ENCODE peak calls at places on chromosomes 2 and 18, in six cellular contexts. One of them, this sample, is unnamed.

GRCh38 chr2:132668986-132669853 is 785 bp downstream of the LYPD1 start:
- DNase-seq in T-cell: no peak
- DNase-seq in A172: no peak
- DNase-seq in germinal center: no peak
- DNase-seq in NCI-H460: no peak
- DNase-seq in activated CD8-positive, alpha-beta memory T cell treated with anti-CD3 and anti-CD28 coated beads for 1 hour: no peak
- DNase-seq in this sample: no peak

GRCh38 chr18:4236940-4237686 is 218.0 kb downstream of the DLGAP1 start:
- DNase-seq in T-cell: no peak
- DNase-seq in germinal center: no peak
- DNase-seq in NCI-H460: no peak
- DNase-seq in activated CD8-positive, alpha-beta memory T cell treated with anti-CD3 and anti-CD28 coated beads for 1 hour: no peak
- DNase-seq in A172: no peak
- DNase-seq in this sample: no peak

GRCh38 chr2:212841426-212841825 is 302.8 kb upstream of the ERBB4 start:
- DNase-seq in T-cell: no peak
- DNase-seq in A172: no peak
- DNase-seq in germinal center: no peak
- DNase-seq in NCI-H460: no peak
- DNase-seq in activated CD8-positive, alpha-beta memory T cell treated with anti-CD3 and anti-CD28 coated beads for 1 hour: no peak
- DNase-seq in this sample: no peak

GRCh38 chr2:158618859-158619490 is 162.2 kb downstream of the PKP4 start:
- DNase-seq in A172: peak
- DNase-seq in NCI-H460: peak
- DNase-seq in T-cell: no peak
- DNase-seq in germinal center: no peak
- DNase-seq in activated CD8-positive, alpha-beta memory T cell treated with anti-CD3 and anti-CD28 coated beads for 1 hour: no peak
- DNase-seq in this sample: peak

GRCh38 chr18:58211510-58211909 is 167.5 kb downstream of the NEDD4L start:
- DNase-seq in T-cell: no peak
- DNase-seq in A172: no peak
- DNase-seq in NCI-H460: no peak
- DNase-seq in germinal center: no peak
- DNase-seq in activated CD8-positive, alpha-beta memory T cell treated with anti-CD3 and anti-CD28 coated beads for 1 hour: no peak
- DNase-seq in this sample: no peak

GRCh38 chr2:64737547-64737946 is 83.8 kb upstream of the SERTAD2 start:
- DNase-seq in A172: no peak
- DNase-seq in germinal center: no peak
- DNase-seq in NCI-H460: no peak
- DNase-seq in activated CD8-positive, alpha-beta memory T cell treated with anti-CD3 and anti-CD28 coated beads for 1 hour: no peak
- DNase-seq in T-cell: no peak
- DNase-seq in this sample: no peak

GRCh38 chr2:162474006-162474405 is 130.1 kb downstream of the GCA start:
- DNase-seq in A172: no peak
- DNase-seq in T-cell: no peak
- DNase-seq in NCI-H460: no peak
- DNase-seq in activated CD8-positive, alpha-beta memory T cell treated with anti-CD3 and anti-CD28 coated beads for 1 hour: no peak
- DNase-seq in germinal center: no peak
- DNase-seq in this sample: no peak

GRCh38 chr2:172864182-172864581 is 128.5 kb downstream of the RAPGEF4 start:
- DNase-seq in NCI-H460: peak
- DNase-seq in T-cell: peak
- DNase-seq in activated CD8-positive, alpha-beta memory T cell treated with anti-CD3 and anti-CD28 coated beads for 1 hour: no peak
- DNase-seq in germinal center: peak
- DNase-seq in A172: peak
- DNase-seq in this sample: no peak

GRCh38 chr2:27407798-27408491 is 1.4 kb downstream of the PPM1G start:
- DNase-seq in NCI-H460: peak
- DNase-seq in A172: peak
- DNase-seq in germinal center: peak
- DNase-seq in activated CD8-positive, alpha-beta memory T cell treated with anti-CD3 and anti-CD28 coated beads for 1 hour: no peak
- DNase-seq in T-cell: no peak
- DNase-seq in this sample: peak

GRCh38 chr2:51612387-51612786 is 580.5 kb upstream of the NRXN1 start:
- DNase-seq in activated CD8-positive, alpha-beta memory T cell treated with anti-CD3 and anti-CD28 coated beads for 1 hour: no peak
- DNase-seq in germinal center: no peak
- DNase-seq in NCI-H460: no peak
- DNase-seq in T-cell: no peak
- DNase-seq in A172: no peak
- DNase-seq in this sample: no peak

GRCh38 chr2:56515399-56515798 is 331.6 kb downstream of the CCDC85A start:
- DNase-seq in T-cell: no peak
- DNase-seq in NCI-H460: no peak
- DNase-seq in activated CD8-positive, alpha-beta memory T cell treated with anti-CD3 and anti-CD28 coated beads for 1 hour: no peak
- DNase-seq in germinal center: no peak
- DNase-seq in A172: no peak
- DNase-seq in this sample: no peak

GRCh38 chr2:233473386-233473791 is 93.2 kb downstream of the USP40 start:
- DNase-seq in A172: no peak
- DNase-seq in activated CD8-positive, alpha-beta memory T cell treated with anti-CD3 and anti-CD28 coated beads for 1 hour: no peak
- DNase-seq in germinal center: no peak
- DNase-seq in NCI-H460: no peak
- DNase-seq in T-cell: no peak
- DNase-seq in this sample: no peak

GRCh38 chr2:45627911-45628310 is 16.8 kb upstream of the SRBD1 start:
- DNase-seq in T-cell: no peak
- DNase-seq in germinal center: no peak
- DNase-seq in NCI-H460: no peak
- DNase-seq in A172: no peak
- DNase-seq in activated CD8-positive, alpha-beta memory T cell treated with anti-CD3 and anti-CD28 coated beads for 1 hour: no peak
- DNase-seq in this sample: peak

GRCh38 chr2:9573013-9573708 is 17.5 kb upstream of the ADAM17 start:
- DNase-seq in NCI-H460: no peak
- DNase-seq in germinal center: no peak
- DNase-seq in A172: peak
- DNase-seq in activated CD8-positive, alpha-beta memory T cell treated with anti-CD3 and anti-CD28 coated beads for 1 hour: no peak
- DNase-seq in T-cell: no peak
- DNase-seq in this sample: peak

GRCh38 chr2:8626572-8626971 is 55.3 kb upstream of the ID2 start:
- DNase-seq in T-cell: no peak
- DNase-seq in A172: no peak
- DNase-seq in activated CD8-positive, alpha-beta memory T cell treated with anti-CD3 and anti-CD28 coated beads for 1 hour: no peak
- DNase-seq in germinal center: no peak
- DNase-seq in NCI-H460: no peak
- DNase-seq in this sample: no peak

GRCh38 chr18:59929621-59930295 is 30.0 kb downstream of the PMAIP1 start:
- DNase-seq in T-cell: no peak
- DNase-seq in A172: no peak
- DNase-seq in germinal center: no peak
- DNase-seq in activated CD8-positive, alpha-beta memory T cell treated with anti-CD3 and anti-CD28 coated beads for 1 hour: no peak
- DNase-seq in NCI-H460: no peak
- DNase-seq in this sample: peak

GRCh38 chr2:152475982-152476381 is 141.0 kb downstream of the FMNL2 start:
- DNase-seq in T-cell: no peak
- DNase-seq in germinal center: no peak
- DNase-seq in activated CD8-positive, alpha-beta memory T cell treated with anti-CD3 and anti-CD28 coated beads for 1 hour: no peak
- DNase-seq in A172: no peak
- DNase-seq in NCI-H460: no peak
- DNase-seq in this sample: no peak

GRCh38 chr18:79400591-79401381 is 5.1 kb downstream of the NFATC1 start:
- DNase-seq in NCI-H460: no peak
- DNase-seq in germinal center: peak
- DNase-seq in A172: no peak
- DNase-seq in T-cell: peak
- DNase-seq in activated CD8-positive, alpha-beta memory T cell treated with anti-CD3 and anti-CD28 coated beads for 1 hour: no peak
- DNase-seq in this sample: no peak

GRCh38 chr2:20444113-20444992 is 2.5 kb upstream of the RHOB start:
- DNase-seq in NCI-H460: no peak
- DNase-seq in activated CD8-positive, alpha-beta memory T cell treated with anti-CD3 and anti-CD28 coated beads for 1 hour: no peak
- DNase-seq in A172: no peak
- DNase-seq in T-cell: no peak
- DNase-seq in germinal center: no peak
- DNase-seq in this sample: no peak

GRCh38 chr18:64851796-64852195 is 702.9 kb upstream of the LINC00305 start:
- DNase-seq in NCI-H460: no peak
- DNase-seq in T-cell: no peak
- DNase-seq in germinal center: no peak
- DNase-seq in A172: no peak
- DNase-seq in activated CD8-positive, alpha-beta memory T cell treated with anti-CD3 and anti-CD28 coated beads for 1 hour: no peak
- DNase-seq in this sample: no peak

GRCh38 chr2:10048501-10049171 is 5.3 kb downstream of the KLF11 start:
- DNase-seq in activated CD8-positive, alpha-beta memory T cell treated with anti-CD3 and anti-CD28 coated beads for 1 hour: no peak
- DNase-seq in T-cell: no peak
- DNase-seq in germinal center: peak
- DNase-seq in NCI-H460: peak
- DNase-seq in A172: peak
- DNase-seq in this sample: no peak

GRCh38 chr2:117794668-117795067 is 19.8 kb upstream of the DDX18 start:
- DNase-seq in NCI-H460: no peak
- DNase-seq in A172: no peak
- DNase-seq in germinal center: no peak
- DNase-seq in T-cell: no peak
- DNase-seq in activated CD8-positive, alpha-beta memory T cell treated with anti-CD3 and anti-CD28 coated beads for 1 hour: no peak
- DNase-seq in this sample: no peak

GRCh38 chr18:39647627-39648502 is 2082.3 kb upstream of the CELF4 start:
- DNase-seq in activated CD8-positive, alpha-beta memory T cell treated with anti-CD3 and anti-CD28 coated beads for 1 hour: no peak
- DNase-seq in germinal center: no peak
- DNase-seq in NCI-H460: no peak
- DNase-seq in A172: peak
- DNase-seq in T-cell: no peak
- DNase-seq in this sample: peak

GRCh38 chr18:79197531-79197930 is 128.3 kb downstream of the ATP9B start:
- DNase-seq in activated CD8-positive, alpha-beta memory T cell treated with anti-CD3 and anti-CD28 coated beads for 1 hour: no peak
- DNase-seq in T-cell: no peak
- DNase-seq in germinal center: no peak
- DNase-seq in NCI-H460: no peak
- DNase-seq in A172: no peak
- DNase-seq in this sample: no peak

GRCh38 chr2:179550214-179550613 is 285.6 kb upstream of the SESTD1 start:
- DNase-seq in A172: no peak
- DNase-seq in NCI-H460: no peak
- DNase-seq in germinal center: no peak
- DNase-seq in activated CD8-positive, alpha-beta memory T cell treated with anti-CD3 and anti-CD28 coated beads for 1 hour: no peak
- DNase-seq in T-cell: no peak
- DNase-seq in this sample: no peak

GRCh38 chr2:230928701-230929380 is 3.8 kb upstream of the GPR55 start:
- DNase-seq in A172: no peak
- DNase-seq in T-cell: no peak
- DNase-seq in NCI-H460: no peak
- DNase-seq in germinal center: no peak
- DNase-seq in activated CD8-positive, alpha-beta memory T cell treated with anti-CD3 and anti-CD28 coated beads for 1 hour: no peak
- DNase-seq in this sample: no peak

GRCh38 chr2:239779592-239779983 is 245.6 kb downstream of the NDUFA10 start:
- DNase-seq in A172: no peak
- DNase-seq in NCI-H460: no peak
- DNase-seq in germinal center: no peak
- DNase-seq in T-cell: no peak
- DNase-seq in activated CD8-positive, alpha-beta memory T cell treated with anti-CD3 and anti-CD28 coated beads for 1 hour: no peak
- DNase-seq in this sample: no peak

GRCh38 chr18:39958876-39959275 is 1996.2 kb upstream of the PIK3C3 start:
- DNase-seq in NCI-H460: no peak
- DNase-seq in germinal center: no peak
- DNase-seq in activated CD8-positive, alpha-beta memory T cell treated with anti-CD3 and anti-CD28 coated beads for 1 hour: no peak
- DNase-seq in T-cell: no peak
- DNase-seq in A172: no peak
- DNase-seq in this sample: no peak

GRCh38 chr2:220043155-220043992 is 415.9 kb downstream of the SLC4A3 start:
- DNase-seq in germinal center: no peak
- DNase-seq in T-cell: no peak
- DNase-seq in A172: peak
- DNase-seq in activated CD8-positive, alpha-beta memory T cell treated with anti-CD3 and anti-CD28 coated beads for 1 hour: no peak
- DNase-seq in NCI-H460: no peak
- DNase-seq in this sample: no peak

GRCh38 chr2:231929961-231930600 is 3.9 kb upstream of the NPPC start:
- DNase-seq in germinal center: peak
- DNase-seq in activated CD8-positive, alpha-beta memory T cell treated with anti-CD3 and anti-CD28 coated beads for 1 hour: no peak
- DNase-seq in A172: no peak
- DNase-seq in NCI-H460: no peak
- DNase-seq in T-cell: no peak
- DNase-seq in this sample: no peak

GRCh38 chr18:2002178-2002577 is 569.1 kb downstream of the METTL4 start:
- DNase-seq in activated CD8-positive, alpha-beta memory T cell treated with anti-CD3 and anti-CD28 coated beads for 1 hour: no peak
- DNase-seq in T-cell: no peak
- DNase-seq in A172: no peak
- DNase-seq in NCI-H460: no peak
- DNase-seq in germinal center: no peak
- DNase-seq in this sample: no peak

GRCh38 chr2:99420751-99421299 is 69.0 kb downstream of the REV1 start:
- DNase-seq in A172: peak
- DNase-seq in germinal center: no peak
- DNase-seq in T-cell: no peak
- DNase-seq in activated CD8-positive, alpha-beta memory T cell treated with anti-CD3 and anti-CD28 coated beads for 1 hour: no peak
- DNase-seq in NCI-H460: no peak
- DNase-seq in this sample: no peak

GRCh38 chr2:234469251-234469845 is 27.5 kb downstream of the ARL4C start:
- DNase-seq in T-cell: no peak
- DNase-seq in A172: no peak
- DNase-seq in germinal center: no peak
- DNase-seq in NCI-H460: no peak
- DNase-seq in activated CD8-positive, alpha-beta memory T cell treated with anti-CD3 and anti-CD28 coated beads for 1 hour: no peak
- DNase-seq in this sample: no peak

GRCh38 chr2:80517301-80517700 is 212.7 kb upstream of the LRRTM1 start:
- DNase-seq in T-cell: no peak
- DNase-seq in germinal center: no peak
- DNase-seq in A172: no peak
- DNase-seq in NCI-H460: no peak
- DNase-seq in activated CD8-positive, alpha-beta memory T cell treated with anti-CD3 and anti-CD28 coated beads for 1 hour: no peak
- DNase-seq in this sample: no peak

GRCh38 chr2:172460780-172461201 is 33.4 kb downstream of the ITGA6 start:
- DNase-seq in T-cell: no peak
- DNase-seq in NCI-H460: no peak
- DNase-seq in A172: no peak
- DNase-seq in activated CD8-positive, alpha-beta memory T cell treated with anti-CD3 and anti-CD28 coated beads for 1 hour: no peak
- DNase-seq in germinal center: no peak
- DNase-seq in this sample: no peak

GRCh38 chr2:108268001-108268400 is 20.7 kb upstream of the SULT1C2 start:
- DNase-seq in germinal center: no peak
- DNase-seq in T-cell: no peak
- DNase-seq in NCI-H460: no peak
- DNase-seq in A172: peak
- DNase-seq in activated CD8-positive, alpha-beta memory T cell treated with anti-CD3 and anti-CD28 coated beads for 1 hour: no peak
- DNase-seq in this sample: peak

GRCh38 chr18:24014986-24015896 is 687 bp downstream of the TTC39C start:
- DNase-seq in NCI-H460: no peak
- DNase-seq in germinal center: peak
- DNase-seq in activated CD8-positive, alpha-beta memory T cell treated with anti-CD3 and anti-CD28 coated beads for 1 hour: peak
- DNase-seq in T-cell: peak
- DNase-seq in A172: peak
- DNase-seq in this sample: no peak

GRCh38 chr2:196431957-196432356 is 207.6 kb upstream of the CCDC150 start:
- DNase-seq in A172: no peak
- DNase-seq in T-cell: no peak
- DNase-seq in germinal center: no peak
- DNase-seq in activated CD8-positive, alpha-beta memory T cell treated with anti-CD3 and anti-CD28 coated beads for 1 hour: no peak
- DNase-seq in NCI-H460: peak
- DNase-seq in this sample: no peak

GRCh38 chr2:178700922-178701342 is 106.3 kb downstream of the TTN start:
- DNase-seq in germinal center: peak
- DNase-seq in activated CD8-positive, alpha-beta memory T cell treated with anti-CD3 and anti-CD28 coated beads for 1 hour: no peak
- DNase-seq in A172: peak
- DNase-seq in T-cell: no peak
- DNase-seq in NCI-H460: peak
- DNase-seq in this sample: no peak

This sample was measured in NCI-H226.